ENCODE peak calls at places on chromosomes 16 and 17, in five cellular contexts. One of them, this sample, is unnamed.

GRCh38 chr17:83099570-83100181 is 20.3 kb downstream of the METRNL start:
- DNase-seq in tibial nerve: no peak
- DNase-seq in kidney: peak; percentile 95
- DNase-seq in RWPE1: no peak
- DNase-seq in cardiac fibroblast: no peak
- DNase-seq in this sample: peak; percentile 41

GRCh38 chr17:65559802-65560627 is 1.4 kb downstream of the AXIN2 start:
- DNase-seq in kidney: peak; percentile 79
- DNase-seq in RWPE1: no peak
- DNase-seq in cardiac fibroblast: no peak
- DNase-seq in tibial nerve: no peak
- DNase-seq in this sample: no peak

GRCh38 chr17:81976332-81977210 is 858 bp upstream of the ASPSCR1 start:
- DNase-seq in RWPE1: no peak
- DNase-seq in kidney: peak; percentile 85
- DNase-seq in cardiac fibroblast: peak; percentile 7
- DNase-seq in tibial nerve: peak; percentile 8
- DNase-seq in this sample: peak; percentile 28

GRCh38 chr17:42402121-42402516 is 13.9 kb upstream of the STAT3 start:
- DNase-seq in cardiac fibroblast: no peak
- DNase-seq in tibial nerve: no peak
- DNase-seq in kidney: no peak
- DNase-seq in RWPE1: no peak
- DNase-seq in this sample: no peak

GRCh38 chr16:976389-976931 is 5.1 kb upstream of the SOX8 start:
- DNase-seq in kidney: peak; percentile 39
- DNase-seq in cardiac fibroblast: no peak
- DNase-seq in RWPE1: no peak
- DNase-seq in tibial nerve: no peak
- DNase-seq in this sample: no peak

GRCh38 chr17:80421381-80422090 is 6.6 kb downstream of the ENDOV start:
- DNase-seq in RWPE1: no peak
- DNase-seq in kidney: peak; percentile 76
- DNase-seq in tibial nerve: no peak
- DNase-seq in cardiac fibroblast: no peak
- DNase-seq in this sample: no peak

GRCh38 chr16:77993111-77993571 is 29.2 kb upstream of the CLEC3A start:
- DNase-seq in tibial nerve: no peak
- DNase-seq in cardiac fibroblast: peak; percentile 5
- DNase-seq in RWPE1: no peak
- DNase-seq in kidney: no peak
- DNase-seq in this sample: no peak

GRCh38 chr16:50841081-50841886 is 99.4 kb downstream of the CYLD start:
- DNase-seq in tibial nerve: no peak
- DNase-seq in kidney: no peak
- DNase-seq in RWPE1: no peak
- DNase-seq in cardiac fibroblast: no peak
- DNase-seq in this sample: no peak

GRCh38 chr16:30797670-30798309 is 10.8 kb upstream of the ZNF629 start:
- DNase-seq in kidney: peak; percentile 23
- DNase-seq in tibial nerve: no peak
- DNase-seq in RWPE1: no peak
- DNase-seq in cardiac fibroblast: no peak
- DNase-seq in this sample: no peak

GRCh38 chr16:17295948-17296347 is 174.8 kb downstream of the XYLT1 start:
- DNase-seq in cardiac fibroblast: no peak
- DNase-seq in RWPE1: no peak
- DNase-seq in tibial nerve: peak; percentile 41
- DNase-seq in kidney: no peak
- DNase-seq in this sample: no peak

GRCh38 chr17:343211-343610 is 9.4 kb downstream of the RPH3AL start:
- DNase-seq in tibial nerve: no peak
- DNase-seq in kidney: peak; percentile 19
- DNase-seq in cardiac fibroblast: no peak
- DNase-seq in RWPE1: no peak
- DNase-seq in this sample: no peak

GRCh38 chr16:2458887-2459646 is 842 bp upstream of the TEDC2 start:
- DNase-seq in RWPE1: no peak
- DNase-seq in cardiac fibroblast: no peak
- DNase-seq in tibial nerve: no peak
- DNase-seq in kidney: no peak
- DNase-seq in this sample: peak; percentile 36

GRCh38 chr17:74953129-74953687 is 17.5 kb downstream of the OTOP3 start:
- DNase-seq in tibial nerve: no peak
- DNase-seq in RWPE1: no peak
- DNase-seq in kidney: no peak
- DNase-seq in cardiac fibroblast: no peak
- DNase-seq in this sample: no peak

GRCh38 chr17:73293031-73293430 is 18.8 kb downstream of the CDC42EP4 start:
- DNase-seq in kidney: no peak
- DNase-seq in RWPE1: no peak
- DNase-seq in cardiac fibroblast: no peak
- DNase-seq in tibial nerve: no peak
- DNase-seq in this sample: peak; percentile 59

GRCh38 chr17:43790311-43790940 is 10.2 kb downstream of the CFAP97D1 start:
- DNase-seq in RWPE1: no peak
- DNase-seq in tibial nerve: no peak
- DNase-seq in cardiac fibroblast: no peak
- DNase-seq in kidney: peak; percentile 49
- DNase-seq in this sample: no peak
- TF ChIP-seq CTCF in RWPE1: peak; percentile 58
- TF ChIP-seq CTCF in tibial nerve: no peak
- TF ChIP-seq CTCF in cardiac fibroblast: peak; percentile 13
- TF ChIP-seq CTCF in kidney: no peak
- TF ChIP-seq CTCF in this sample: no peak

GRCh38 chr16:81940781-81941560 is 70.3 kb downstream of the SDR42E1 start:
- DNase-seq in RWPE1: peak; percentile 55
- DNase-seq in cardiac fibroblast: peak; percentile 77
- DNase-seq in tibial nerve: no peak
- DNase-seq in kidney: no peak
- DNase-seq in this sample: peak; percentile 58
- TF ChIP-seq CTCF in RWPE1: peak; percentile 62
- TF ChIP-seq CTCF in cardiac fibroblast: peak; percentile 43
- TF ChIP-seq CTCF in tibial nerve: peak; percentile 27
- TF ChIP-seq CTCF in kidney: peak; percentile 26
- TF ChIP-seq CTCF in this sample: peak; percentile 47

DNA sequence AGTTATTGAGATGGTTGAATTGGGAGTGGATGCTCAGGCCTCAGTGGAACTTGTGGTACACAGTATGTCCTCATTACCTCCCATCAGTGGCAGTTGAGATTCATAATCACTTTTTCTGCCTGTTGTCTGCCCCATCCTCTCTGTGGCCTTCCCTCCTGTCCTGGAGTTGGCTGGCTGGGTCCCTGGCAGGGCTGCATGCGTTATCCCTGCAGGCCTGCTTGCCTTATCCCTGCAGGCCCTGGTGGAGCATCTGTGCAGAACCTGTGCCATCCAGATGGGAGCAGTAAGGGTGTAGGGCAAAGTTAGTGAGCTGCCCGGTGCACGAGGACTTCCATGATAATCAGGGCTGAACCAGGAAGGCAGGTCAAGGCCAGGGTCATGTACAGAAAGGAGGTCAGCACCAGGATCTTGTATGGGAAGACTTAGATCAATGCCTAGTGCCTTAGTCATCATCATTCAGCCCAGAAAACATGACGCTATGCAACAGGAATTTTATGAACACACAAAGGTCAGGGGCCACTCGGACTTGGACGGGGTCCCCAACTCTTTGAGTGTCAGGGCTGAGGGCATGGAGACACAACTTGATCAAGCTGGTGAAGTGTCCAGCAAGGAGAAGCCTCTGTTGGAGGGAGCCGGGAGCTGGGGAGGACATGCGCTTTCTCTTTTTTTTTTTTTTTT is 47.2 kb downstream of the ABCC1 start:
- DNase-seq in tibial nerve: peak; percentile 65
- DNase-seq in kidney: peak; percentile 82
- DNase-seq in RWPE1: peak; percentile 68
- DNase-seq in cardiac fibroblast: peak; percentile 95
- DNase-seq in this sample: peak; percentile 55
- TF ChIP-seq CTCF in tibial nerve: no peak
- TF ChIP-seq CTCF in kidney: no peak
- TF ChIP-seq CTCF in RWPE1: no peak
- TF ChIP-seq CTCF in cardiac fibroblast: no peak
- TF ChIP-seq CTCF in this sample: no peak

DNA sequence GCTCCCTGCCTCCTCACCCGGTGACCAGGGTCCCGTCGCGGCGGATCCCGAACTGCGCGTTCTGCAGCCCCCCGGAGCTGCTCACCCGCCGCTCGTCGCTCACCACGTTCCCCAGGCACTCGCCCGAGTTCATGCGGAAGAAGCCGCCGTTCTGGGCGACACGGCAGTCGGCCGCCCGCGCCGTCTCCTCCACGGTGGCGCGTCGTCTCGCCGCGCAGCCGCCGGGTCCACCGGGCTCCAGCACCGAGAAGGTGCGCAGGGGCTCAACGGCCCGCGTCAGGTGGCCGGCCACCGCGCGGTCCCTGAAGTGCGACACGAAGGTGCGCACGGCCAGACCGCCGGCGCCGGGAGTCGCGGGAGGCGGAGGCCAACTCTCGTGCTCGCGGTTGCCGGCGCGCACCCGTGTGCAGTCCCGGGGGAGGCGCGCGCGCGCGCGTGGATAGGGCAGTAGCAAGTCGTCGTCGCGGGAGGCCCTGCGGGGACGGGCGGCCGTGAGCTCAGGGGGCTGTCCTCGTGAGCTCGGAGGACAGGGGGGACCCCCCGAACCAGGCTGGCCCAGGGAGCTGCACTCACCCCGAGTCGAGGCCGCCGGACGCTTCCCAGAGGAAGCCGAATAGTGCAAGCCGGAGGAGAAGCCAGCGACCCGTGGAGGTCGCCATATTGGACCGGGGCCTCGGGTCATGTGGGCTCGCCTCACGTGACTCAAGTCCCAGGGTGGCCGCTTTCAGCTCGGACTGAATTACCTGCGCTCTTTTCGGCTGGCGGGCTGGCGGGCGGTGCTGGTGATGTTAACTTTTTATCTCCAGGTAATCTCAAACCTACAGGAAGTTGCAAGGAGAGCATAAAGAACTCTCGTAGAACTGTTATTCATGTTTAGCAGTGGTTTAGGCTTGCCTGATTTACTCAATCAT is at the start of gene NAGPA:
- DNase-seq in tibial nerve: peak; percentile 93
- DNase-seq in cardiac fibroblast: peak; percentile 88
- DNase-seq in RWPE1: peak; percentile 91
- DNase-seq in kidney: peak; percentile 96
- DNase-seq in this sample: peak; percentile 92
- TF ChIP-seq CTCF in tibial nerve: no peak
- TF ChIP-seq CTCF in cardiac fibroblast: no peak
- TF ChIP-seq CTCF in RWPE1: no peak
- TF ChIP-seq CTCF in kidney: no peak
- TF ChIP-seq CTCF in this sample: no peak

GRCh38 chr16:13848795-13849194 is 71.2 kb upstream of the ERCC4 start:
- DNase-seq in cardiac fibroblast: no peak
- DNase-seq in RWPE1: no peak
- DNase-seq in tibial nerve: no peak
- DNase-seq in kidney: no peak
- DNase-seq in this sample: no peak
- TF ChIP-seq CTCF in cardiac fibroblast: no peak
- TF ChIP-seq CTCF in RWPE1: no peak
- TF ChIP-seq CTCF in tibial nerve: no peak
- TF ChIP-seq CTCF in kidney: no peak
- TF ChIP-seq CTCF in this sample: no peak

GRCh38 chr17:11797803-11798202 is 199.5 kb downstream of the ZNF18 start:
- DNase-seq in cardiac fibroblast: no peak
- DNase-seq in tibial nerve: no peak
- DNase-seq in RWPE1: no peak
- DNase-seq in kidney: no peak
- DNase-seq in this sample: no peak
- TF ChIP-seq CTCF in cardiac fibroblast: peak; percentile 14
- TF ChIP-seq CTCF in tibial nerve: no peak
- TF ChIP-seq CTCF in RWPE1: no peak
- TF ChIP-seq CTCF in kidney: no peak
- TF ChIP-seq CTCF in this sample: no peak

GRCh38 chr16:28149016-28149888 is 62.5 kb downstream of the XPO6 start:
- DNase-seq in RWPE1: no peak
- DNase-seq in cardiac fibroblast: peak; percentile 23
- DNase-seq in kidney: no peak
- DNase-seq in tibial nerve: no peak
- DNase-seq in this sample: no peak
- TF ChIP-seq CTCF in RWPE1: no peak
- TF ChIP-seq CTCF in cardiac fibroblast: no peak
- TF ChIP-seq CTCF in kidney: no peak
- TF ChIP-seq CTCF in tibial nerve: no peak
- TF ChIP-seq CTCF in this sample: no peak

DNA sequence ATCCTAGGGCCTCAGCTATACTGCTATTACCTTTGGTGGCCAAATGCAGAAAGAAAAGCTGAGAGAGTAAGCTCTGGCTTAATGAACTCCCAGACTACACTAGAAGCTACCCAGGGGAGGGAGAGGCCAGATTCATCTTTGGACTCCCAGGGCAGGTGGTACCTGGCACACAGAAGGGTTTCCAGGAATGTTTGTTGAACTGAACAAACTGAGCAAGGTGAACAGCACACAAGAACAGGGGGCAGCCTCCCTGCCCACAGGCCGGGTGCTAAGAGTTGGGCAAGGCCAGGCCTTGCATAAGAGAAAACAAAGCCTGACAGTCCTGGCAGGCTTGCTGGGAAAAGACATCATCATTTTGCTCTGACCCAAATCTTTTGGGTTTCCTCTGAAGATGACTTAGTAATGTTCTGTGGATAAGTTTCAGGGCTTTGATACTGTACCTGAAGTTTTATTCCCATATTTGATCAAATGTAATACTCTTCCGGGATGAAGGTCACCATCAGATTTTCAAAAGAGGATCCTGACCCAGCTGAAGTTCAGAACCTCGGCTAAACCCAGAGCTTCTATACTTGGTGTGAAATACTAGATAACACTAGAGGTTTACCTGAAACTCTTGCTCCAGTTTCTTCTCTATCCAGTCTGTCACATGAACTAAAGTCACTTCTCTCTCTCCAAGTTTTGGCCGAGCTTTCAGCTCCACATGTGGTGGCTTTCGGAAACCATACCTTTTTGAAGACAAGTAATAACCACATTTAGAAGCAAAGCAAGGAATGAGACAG is 20.5 kb upstream of the ERN1 start:
- DNase-seq in RWPE1: no peak
- DNase-seq in kidney: no peak
- DNase-seq in tibial nerve: peak; percentile 40
- DNase-seq in cardiac fibroblast: peak; percentile 28
- DNase-seq in this sample: no peak
- TF ChIP-seq CTCF in RWPE1: no peak
- TF ChIP-seq CTCF in kidney: no peak
- TF ChIP-seq CTCF in tibial nerve: no peak
- TF ChIP-seq CTCF in cardiac fibroblast: no peak
- TF ChIP-seq CTCF in this sample: no peak

DNA sequence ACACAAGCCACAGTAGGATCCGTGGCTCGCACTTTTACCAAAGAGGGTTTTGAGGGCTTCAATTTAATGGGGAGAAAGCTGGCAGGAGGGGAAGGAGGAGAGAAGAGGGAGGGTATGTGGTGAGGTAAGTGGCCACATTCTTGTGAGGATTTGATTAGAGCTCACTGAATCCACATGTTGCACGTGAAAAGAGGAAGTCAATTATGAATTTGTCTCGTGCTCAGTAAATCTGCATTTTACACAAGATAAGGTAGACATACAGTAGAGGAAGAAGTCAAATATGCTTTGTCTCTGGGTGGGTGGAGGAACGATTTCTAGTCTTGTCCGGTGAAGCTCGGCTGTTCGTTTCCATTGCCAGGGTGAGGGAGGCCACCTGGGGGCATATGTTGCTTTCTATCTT is 862 bp downstream of the ZNF232 start:
- DNase-seq in RWPE1: no peak
- DNase-seq in cardiac fibroblast: no peak
- DNase-seq in kidney: no peak
- DNase-seq in tibial nerve: no peak
- DNase-seq in this sample: no peak
- TF ChIP-seq CTCF in RWPE1: no peak
- TF ChIP-seq CTCF in cardiac fibroblast: no peak
- TF ChIP-seq CTCF in kidney: no peak
- TF ChIP-seq CTCF in tibial nerve: no peak
- TF ChIP-seq CTCF in this sample: no peak